ENCODE peak calls at places on chromosomes 11 and 22, in five cellular contexts. N is body of pancreas, O is endodermal cell, L is H9, S is MCF 10A. J is an unnamed sample.

GRCh38 chr11:35349897-35350296 is 69.5 kb downstream of the SLC1A2 start:
- DNase-seq in N (no peak), O (no peak), S (no peak), L (no peak), J (no peak)

GRCh38 chr11:111910637-111911562 is 670 bp downstream of the CRYAB start:
- DNase-seq in L (no peak), N (no peak), O (no peak), S (no peak), J (no peak)

GRCh38 chr11:75873417-75874148 is 58.6 kb downstream of the UVRAG start:
- DNase-seq in O (peak; percentile 51), S (no peak), L (no peak), N (no peak), J (peak; percentile 52)

GRCh38 chr11:8826145-8826786 is 84.7 kb upstream of the AKIP1 start:
- DNase-seq in N (no peak), L (peak; percentile 59), S (peak; percentile 34), O (peak; percentile 83), J (no peak)

GRCh38 chr11:116582621-116583020 is 190.2 kb downstream of the BUD13 start:
- DNase-seq in S (no peak), O (no peak), N (no peak), L (no peak), J (no peak)

GRCh38 chr22:20316217-20316843 is 3.5 kb downstream of the DGCR6L start:
- DNase-seq in S (no peak), N (no peak), O (peak; percentile 33), L (peak; percentile 18), J (no peak)

GRCh38 chr22:18067548-18068341 is 10.0 kb upstream of the PEX26 start:
- DNase-seq in S (no peak), L (no peak), N (no peak), O (peak; percentile 62), J (no peak)

GRCh38 chr11:69588270-69588669 is 52.7 kb upstream of the CCND1 start:
- DNase-seq in N (no peak), S (peak; percentile 61), O (no peak), L (no peak), J (no peak)

GRCh38 chr11:47946682-47947575 is 33.4 kb upstream of the PTPRJ start:
- DNase-seq in O (peak; percentile 77), N (peak; percentile 75), L (peak; percentile 48), S (peak; percentile 99), J (no peak)

GRCh38 chr22:46054091-46054877 is 77.3 kb upstream of the WNT7B start:
- DNase-seq in N (peak; percentile 67), L (no peak), S (peak; percentile 77), O (peak; percentile 35), J (no peak)

GRCh38 chr11:66100272-66101037 is 30.4 kb downstream of the PACS1 start:
- DNase-seq in S (no peak), L (no peak), N (peak; percentile 93), O (no peak), J (peak; percentile 62)

GRCh38 chr11:15705886-15706285 is 591.2 kb downstream of the INSC start:
- DNase-seq in O (no peak), N (no peak), L (no peak), S (no peak), J (no peak)

GRCh38 chr11:131906963-131907362 is 536.5 kb downstream of the NTM start:
- DNase-seq in L (no peak), O (no peak), N (no peak), S (no peak), J (no peak)
- TF ChIP-seq CTCF in L (peak; percentile 34), O (peak; percentile 43), N (no peak), S (no peak), J (no peak)

GRCh38 chr22:29553391-29554224 is at the start of gene THOC5:
- DNase-seq in L (peak; percentile 96), S (peak; percentile 97), O (peak; percentile 97), N (peak; percentile 94), J (peak; percentile 96)
- TF ChIP-seq CTCF in L (peak; percentile 60), S (peak; percentile 23), O (peak; percentile 62), N (peak; percentile 85), J (peak; percentile 82)

DNA sequence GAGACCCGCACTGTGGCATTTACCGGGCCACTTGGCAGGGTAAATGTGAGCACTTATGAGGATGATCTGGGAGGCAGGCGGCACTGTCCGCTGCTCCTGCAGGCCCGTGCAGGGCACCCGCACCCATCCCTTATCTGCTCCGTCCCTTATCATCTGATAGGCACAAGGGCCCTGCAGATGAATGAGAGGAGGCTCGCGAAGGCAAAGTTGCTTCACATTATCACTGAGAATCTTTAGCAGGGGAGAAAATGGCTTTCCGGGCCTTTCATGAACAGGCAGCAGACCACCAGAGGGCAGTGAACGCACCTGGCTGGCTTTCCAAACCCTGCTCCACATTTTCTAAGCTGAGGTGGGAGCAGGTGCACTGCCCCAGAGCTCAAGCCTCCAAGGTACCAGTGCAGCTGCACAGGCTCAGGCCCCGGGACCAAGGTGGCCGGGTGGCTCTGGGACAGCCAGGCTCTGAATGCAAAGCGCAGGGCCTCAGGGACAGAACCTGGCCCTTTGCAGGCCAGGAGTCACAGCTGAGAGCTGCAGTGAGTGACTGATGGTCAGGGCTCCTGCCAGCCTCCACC is 165.6 kb downstream of the SHANK2 start:
- DNase-seq in S (peak; percentile 7), L (peak; percentile 81), O (peak; percentile 90), N (peak; percentile 32), J (no peak)
- TF ChIP-seq CTCF in S (no peak), L (peak; percentile 89), O (peak; percentile 91), N (peak; percentile 41), J (peak; percentile 26)

GRCh38 chr22:39017596-39018365 is 3.1 kb upstream of the APOBEC3D start:
- DNase-seq in O (peak; percentile 88), N (no peak), L (peak; percentile 93), S (no peak), J (no peak)

GRCh38 chr22:39010946-39011625 is 3.0 kb upstream of the APOBEC3C start:
- DNase-seq in O (no peak), S (no peak), L (no peak), N (no peak), J (no peak)

GRCh38 chr22:39016592-39016991 is 2.5 kb downstream of the APOBEC3C start:
- DNase-seq in O (no peak), N (no peak), S (no peak), L (no peak), J (no peak)

GRCh38 chr22:39012525-39013516 is 1.2 kb upstream of the APOBEC3C start:
- DNase-seq in N (no peak), O (no peak), L (no peak), S (no peak), J (no peak)

DNA sequence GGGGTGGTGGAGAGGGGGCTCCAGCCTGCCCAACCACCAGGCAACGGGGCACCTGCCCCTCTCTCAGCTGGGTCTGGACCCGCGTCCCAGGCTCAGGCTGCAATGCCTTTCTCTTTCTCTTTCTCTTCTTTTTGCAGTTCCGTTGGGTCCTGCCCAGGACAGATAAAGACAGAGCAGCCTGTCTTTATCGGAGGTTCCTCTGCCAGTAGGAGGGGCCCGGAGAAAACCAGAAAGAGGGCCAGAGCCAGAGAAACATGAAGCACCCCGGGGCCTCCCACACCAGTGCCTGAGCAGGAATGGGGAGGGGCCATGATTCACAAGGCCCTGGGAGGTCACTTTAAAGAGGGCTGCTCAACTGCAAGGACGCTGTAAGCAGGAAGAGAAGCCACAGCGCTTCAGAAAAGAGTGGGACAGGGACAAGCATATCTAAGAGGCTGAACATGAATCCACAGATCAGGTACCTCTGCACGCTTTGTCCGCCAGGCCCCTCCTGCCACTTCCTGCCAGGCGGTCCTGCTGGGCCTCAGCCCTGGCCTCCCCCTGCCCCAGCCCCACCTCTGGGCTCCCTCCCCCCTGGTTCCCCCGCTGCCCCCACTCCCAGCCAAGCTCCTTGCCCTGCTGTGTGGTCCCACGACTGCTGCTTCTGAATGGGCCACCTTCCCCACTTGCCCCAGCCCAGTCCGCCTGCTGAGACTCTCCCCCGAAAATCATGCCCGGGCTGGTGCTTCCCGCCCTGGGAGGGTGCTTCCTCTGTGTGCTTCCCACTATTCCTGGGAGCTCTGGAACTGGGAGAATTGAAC is at the start of gene APOBEC3C:
- DNase-seq in N (peak; percentile 70), S (peak; percentile 88), O (peak; percentile 90), L (peak; percentile 71), J (peak; percentile 88)
- TF ChIP-seq CTCF in N (no peak), S (no peak), O (peak; percentile 13), L (peak; percentile 14), J (peak; percentile 44)

GRCh38 chr22:44067033-44067432 is 42.9 kb downstream of the PARVB start:
- DNase-seq in S (peak; percentile 14), N (no peak), L (no peak), O (no peak), J (no peak)
- TF ChIP-seq CTCF in S (no peak), N (no peak), L (peak; percentile 36), O (peak; percentile 25), J (no peak)

GRCh38 chr11:11618973-11619435 is 2.8 kb downstream of the GALNT18 start:
- DNase-seq in L (no peak), N (no peak), O (peak; percentile 63), S (peak; percentile 35), J (no peak)
- TF ChIP-seq CTCF in L (peak; percentile 57), N (no peak), O (peak; percentile 70), S (peak; percentile 30), J (peak; percentile 9)

GRCh38 chr22:24265734-24266133 is 4.9 kb upstream of the SPECC1L start:
- DNase-seq in N (no peak), L (no peak), S (no peak), O (peak; percentile 30), J (no peak)

GRCh38 chr22:24271406-24271760 is 752 bp downstream of the SPECC1L start:
- DNase-seq in L (no peak), N (peak; percentile 30), O (no peak), S (peak; percentile 49), J (no peak)

GRCh38 chr22:24270556-24271405 is at the start of gene SPECC1L:
- DNase-seq in N (peak; percentile 97), O (peak; percentile 98), L (peak; percentile 95), S (peak; percentile 91), J (peak; percentile 94)
- TF ChIP-seq CTCF in N (peak; percentile 21), O (peak; percentile 22), L (no peak), S (no peak), J (no peak)

J was measured in GM10248.